ENCODE peak calls at places on chromosomes 12 and 14, in five cellular contexts. B, A, S, G and V are unnamed samples.

GRCh38 chr14:96205059-96205993 is 687 bp downstream of the BDKRB2 start:
- DNase-seq in B (no peak), A (no peak), S (no peak), G (no peak), V (no peak)

GRCh38 chr12:90244232-90244631 is 535.6 kb upstream of the ATP2B1 start:
- DNase-seq in B (peak; percentile 15), A (no peak), S (no peak), G (no peak), V (no peak)

GRCh38 chr12:94560416-94561221 is 89.7 kb downstream of the TMCC3 start:
- DNase-seq in B (peak; percentile 53), A (peak; percentile 40), S (no peak), G (no peak), V (no peak)

GRCh38 chr14:22653012-22653621 is 9.0 kb upstream of the OR6J1 start:
- DNase-seq in B (peak; percentile 74), A (peak; percentile 80), S (peak; percentile 65), G (peak; percentile 7), V (peak; percentile 86)

GRCh38 chr14:101561145-101561896 is at the start of gene DIO3:
- DNase-seq in B (no peak), A (peak; percentile 89), S (no peak), G (no peak), V (no peak)

GRCh38 chr12:52740591-52740990 is 36.6 kb downstream of the KRT76 start:
- DNase-seq in B (no peak), A (no peak), S (no peak), G (no peak), V (no peak)

GRCh38 chr14:67416810-67417209 is 4.8 kb upstream of the PLEK2 start:
- DNase-seq in B (no peak), A (no peak), S (no peak), G (no peak), V (no peak)

GRCh38 chr12:4701863-4702262 is 18.3 kb upstream of the GALNT8 start:
- DNase-seq in B (no peak), A (no peak), S (no peak), G (no peak), V (no peak)

GRCh38 chr12:84624601-84625000 is 288.0 kb downstream of the SLC6A15 start:
- DNase-seq in B (no peak), A (no peak), S (no peak), G (no peak), V (no peak)

GRCh38 chr12:71605034-71605433 is 58.6 kb downstream of the ZFC3H1 start:
- DNase-seq in B (no peak), A (no peak), S (no peak), G (no peak), V (no peak)

GRCh38 chr14:73463411-73463810 is 5.1 kb upstream of the NUMB start:
- DNase-seq in B (peak; percentile 98), A (peak; percentile 41), S (peak; percentile 98), G (no peak), V (peak; percentile 56)

GRCh38 chr14:72462041-72462440 is 431.9 kb downstream of the DPF3 start:
- DNase-seq in B (no peak), A (no peak), S (no peak), G (no peak), V (no peak)

GRCh38 chr14:91229743-91230200 is 14.7 kb downstream of the GPR68 start:
- DNase-seq in B (peak; percentile 61), A (no peak), S (no peak), G (no peak), V (no peak)

GRCh38 chr12:48980953-48981756 is 3.0 kb downstream of the WNT1 start:
- DNase-seq in B (peak; percentile 29), A (no peak), S (no peak), G (no peak), V (no peak)

GRCh38 chr14:39266589-39266870 is 32.8 kb downstream of the MIA2 start:
- DNase-seq in B (peak; percentile 34), A (peak; percentile 88), S (peak; percentile 17), G (no peak), V (peak; percentile 96)